ENCODE peak calls at places on chromosomes 3 and 15, in nine cellular contexts. One of them, this sample, is unnamed.

GRCh38 chr3:56975562-56975961 is 84.9 kb upstream of the SPATA12 start:
- DNase-seq in body of pancreas: no peak
- DNase-seq in right lobe of liver: no peak
- DNase-seq in brain microvascular endothelial cell: no peak
- DNase-seq in H1: no peak
- DNase-seq in ascending aorta: peak; percentile 18
- DNase-seq in sigmoid colon: no peak
- DNase-seq in CD4-positive, CD25-positive, alpha-beta regulatory T cell: no peak
- DNase-seq in Peyer's patch: no peak
- DNase-seq in this sample: no peak

GRCh38 chr3:16318216-16318615 is 53.2 kb downstream of the OXNAD1 start:
- DNase-seq in body of pancreas: no peak
- DNase-seq in right lobe of liver: no peak
- DNase-seq in brain microvascular endothelial cell: no peak
- DNase-seq in H1: no peak
- DNase-seq in ascending aorta: no peak
- DNase-seq in sigmoid colon: no peak
- DNase-seq in CD4-positive, CD25-positive, alpha-beta regulatory T cell: no peak
- DNase-seq in Peyer's patch: no peak
- DNase-seq in this sample: no peak

GRCh38 chr3:71581981-71582611 is 1.4 kb downstream of the FOXP1 start:
- DNase-seq in body of pancreas: peak; percentile 70
- DNase-seq in right lobe of liver: peak; percentile 71
- DNase-seq in brain microvascular endothelial cell: no peak
- DNase-seq in H1: no peak
- DNase-seq in ascending aorta: peak; percentile 85
- DNase-seq in sigmoid colon: peak; percentile 76
- DNase-seq in CD4-positive, CD25-positive, alpha-beta regulatory T cell: peak; percentile 14
- DNase-seq in Peyer's patch: peak; percentile 68
- DNase-seq in this sample: peak; percentile 68

GRCh38 chr3:144488927-144489326 is 517.3 kb downstream of the DIPK2A start:
- DNase-seq in body of pancreas: no peak
- DNase-seq in right lobe of liver: no peak
- DNase-seq in brain microvascular endothelial cell: no peak
- DNase-seq in H1: no peak
- DNase-seq in ascending aorta: no peak
- DNase-seq in sigmoid colon: no peak
- DNase-seq in CD4-positive, CD25-positive, alpha-beta regulatory T cell: no peak
- DNase-seq in Peyer's patch: no peak
- DNase-seq in this sample: no peak

GRCh38 chr3:108008931-108009635 is 81.7 kb downstream of the CD47 start:
- DNase-seq in body of pancreas: no peak
- DNase-seq in right lobe of liver: no peak
- DNase-seq in brain microvascular endothelial cell: peak; percentile 81
- DNase-seq in H1: no peak
- DNase-seq in ascending aorta: no peak
- DNase-seq in sigmoid colon: no peak
- DNase-seq in CD4-positive, CD25-positive, alpha-beta regulatory T cell: no peak
- DNase-seq in Peyer's patch: no peak
- DNase-seq in this sample: no peak

GRCh38 chr15:58876306-58876705 is 57.2 kb downstream of the SLTM start:
- DNase-seq in body of pancreas: no peak
- DNase-seq in right lobe of liver: no peak
- DNase-seq in brain microvascular endothelial cell: no peak
- DNase-seq in H1: no peak
- DNase-seq in ascending aorta: no peak
- DNase-seq in sigmoid colon: no peak
- DNase-seq in CD4-positive, CD25-positive, alpha-beta regulatory T cell: no peak
- DNase-seq in Peyer's patch: no peak
- DNase-seq in this sample: no peak

GRCh38 chr15:33844597-33844996 is 123.7 kb upstream of the CHRM5 start:
- DNase-seq in body of pancreas: no peak
- DNase-seq in right lobe of liver: no peak
- DNase-seq in brain microvascular endothelial cell: no peak
- DNase-seq in H1: no peak
- DNase-seq in ascending aorta: no peak
- DNase-seq in sigmoid colon: no peak
- DNase-seq in CD4-positive, CD25-positive, alpha-beta regulatory T cell: no peak
- DNase-seq in Peyer's patch: no peak
- DNase-seq in this sample: no peak

GRCh38 chr3:114454592-114455251 is 160.9 kb downstream of the TIGIT start:
- DNase-seq in body of pancreas: no peak
- DNase-seq in right lobe of liver: no peak
- DNase-seq in brain microvascular endothelial cell: no peak
- DNase-seq in H1: no peak
- DNase-seq in ascending aorta: no peak
- DNase-seq in sigmoid colon: no peak
- DNase-seq in CD4-positive, CD25-positive, alpha-beta regulatory T cell: no peak
- DNase-seq in Peyer's patch: no peak
- DNase-seq in this sample: peak; percentile 44

GRCh38 chr3:48408823-48409281 is 21.0 kb downstream of the PLXNB1 start:
- DNase-seq in body of pancreas: no peak
- DNase-seq in right lobe of liver: peak; percentile 7
- DNase-seq in brain microvascular endothelial cell: no peak
- DNase-seq in H1: no peak
- DNase-seq in ascending aorta: peak; percentile 57
- DNase-seq in sigmoid colon: peak; percentile 53
- DNase-seq in CD4-positive, CD25-positive, alpha-beta regulatory T cell: no peak
- DNase-seq in Peyer's patch: peak; percentile 40
- DNase-seq in this sample: peak; percentile 13

GRCh38 chr3:134650431-134651346 is at the start of gene KY:
- DNase-seq in body of pancreas: peak; percentile 38
- DNase-seq in right lobe of liver: peak; percentile 33
- DNase-seq in brain microvascular endothelial cell: no peak
- DNase-seq in H1: peak; percentile 33
- DNase-seq in ascending aorta: peak; percentile 73
- DNase-seq in sigmoid colon: no peak
- DNase-seq in CD4-positive, CD25-positive, alpha-beta regulatory T cell: no peak
- DNase-seq in Peyer's patch: no peak
- DNase-seq in this sample: peak; percentile 67

GRCh38 chr15:91555307-91555706 is 298.2 kb upstream of the SLCO3A1 start:
- DNase-seq in body of pancreas: no peak
- DNase-seq in right lobe of liver: no peak
- DNase-seq in brain microvascular endothelial cell: peak; percentile 1
- DNase-seq in H1: peak; percentile 9
- DNase-seq in ascending aorta: no peak
- DNase-seq in sigmoid colon: no peak
- DNase-seq in CD4-positive, CD25-positive, alpha-beta regulatory T cell: no peak
- DNase-seq in Peyer's patch: no peak
- DNase-seq in this sample: no peak

GRCh38 chr3:17047162-17047561 is 162.4 kb downstream of the PLCL2 start:
- DNase-seq in body of pancreas: no peak
- DNase-seq in right lobe of liver: no peak
- DNase-seq in brain microvascular endothelial cell: no peak
- DNase-seq in H1: no peak
- DNase-seq in ascending aorta: no peak
- DNase-seq in sigmoid colon: no peak
- DNase-seq in CD4-positive, CD25-positive, alpha-beta regulatory T cell: no peak
- DNase-seq in Peyer's patch: no peak
- DNase-seq in this sample: no peak

GRCh38 chr3:42778644-42779043 is 5.6 kb upstream of the CCDC13 start:
- DNase-seq in body of pancreas: peak; percentile 20
- DNase-seq in right lobe of liver: no peak
- DNase-seq in brain microvascular endothelial cell: no peak
- DNase-seq in H1: no peak
- DNase-seq in ascending aorta: no peak
- DNase-seq in sigmoid colon: no peak
- DNase-seq in CD4-positive, CD25-positive, alpha-beta regulatory T cell: no peak
- DNase-seq in Peyer's patch: no peak
- DNase-seq in this sample: no peak

GRCh38 chr3:51860703-51861665 is at the start of gene IQCF2:
- DNase-seq in body of pancreas: no peak
- DNase-seq in right lobe of liver: no peak
- DNase-seq in brain microvascular endothelial cell: no peak
- DNase-seq in H1: no peak
- DNase-seq in ascending aorta: no peak
- DNase-seq in sigmoid colon: no peak
- DNase-seq in CD4-positive, CD25-positive, alpha-beta regulatory T cell: no peak
- DNase-seq in Peyer's patch: no peak
- DNase-seq in this sample: no peak

GRCh38 chr3:194133661-194134230 is 2.2 kb upstream of the HES1 start:
- DNase-seq in body of pancreas: peak; percentile 66
- DNase-seq in right lobe of liver: peak; percentile 73
- DNase-seq in brain microvascular endothelial cell: peak; percentile 71
- DNase-seq in H1: no peak
- DNase-seq in ascending aorta: peak; percentile 80
- DNase-seq in sigmoid colon: peak; percentile 83
- DNase-seq in CD4-positive, CD25-positive, alpha-beta regulatory T cell: no peak
- DNase-seq in Peyer's patch: peak; percentile 57
- DNase-seq in this sample: peak; percentile 74

GRCh38 chr3:190265795-190266194 is 56.5 kb downstream of the CLDN1 start:
- DNase-seq in body of pancreas: peak; percentile 48
- DNase-seq in right lobe of liver: no peak
- DNase-seq in brain microvascular endothelial cell: peak; percentile 48
- DNase-seq in H1: no peak
- DNase-seq in ascending aorta: no peak
- DNase-seq in sigmoid colon: no peak
- DNase-seq in CD4-positive, CD25-positive, alpha-beta regulatory T cell: no peak
- DNase-seq in Peyer's patch: peak; percentile 50
- DNase-seq in this sample: no peak

GRCh38 chr3:165254812-165255211 is 58.6 kb upstream of the SLITRK3 start:
- DNase-seq in body of pancreas: peak; percentile 38
- DNase-seq in right lobe of liver: no peak
- DNase-seq in brain microvascular endothelial cell: peak; percentile 29
- DNase-seq in H1: no peak
- DNase-seq in ascending aorta: no peak
- DNase-seq in sigmoid colon: no peak
- DNase-seq in CD4-positive, CD25-positive, alpha-beta regulatory T cell: no peak
- DNase-seq in Peyer's patch: no peak
- DNase-seq in this sample: no peak

GRCh38 chr3:46900007-46900292 is 22.4 kb downstream of the PTH1R start:
- DNase-seq in body of pancreas: no peak
- DNase-seq in right lobe of liver: no peak
- DNase-seq in brain microvascular endothelial cell: no peak
- DNase-seq in H1: no peak
- DNase-seq in ascending aorta: no peak
- DNase-seq in sigmoid colon: no peak
- DNase-seq in CD4-positive, CD25-positive, alpha-beta regulatory T cell: no peak
- DNase-seq in Peyer's patch: no peak
- DNase-seq in this sample: no peak

GRCh38 chr3:195794708-195795107 is 17.0 kb downstream of the MUC4 start:
- DNase-seq in body of pancreas: no peak
- DNase-seq in right lobe of liver: no peak
- DNase-seq in brain microvascular endothelial cell: no peak
- DNase-seq in H1: no peak
- DNase-seq in ascending aorta: no peak
- DNase-seq in sigmoid colon: peak; percentile 19
- DNase-seq in CD4-positive, CD25-positive, alpha-beta regulatory T cell: no peak
- DNase-seq in Peyer's patch: no peak
- DNase-seq in this sample: no peak

GRCh38 chr3:174253221-174253620 is 605.9 kb upstream of the NAALADL2 start:
- DNase-seq in body of pancreas: no peak
- DNase-seq in right lobe of liver: no peak
- DNase-seq in brain microvascular endothelial cell: no peak
- DNase-seq in H1: no peak
- DNase-seq in ascending aorta: no peak
- DNase-seq in sigmoid colon: no peak
- DNase-seq in CD4-positive, CD25-positive, alpha-beta regulatory T cell: no peak
- DNase-seq in Peyer's patch: no peak
- DNase-seq in this sample: no peak

GRCh38 chr3:165713479-165713878 is 123.7 kb downstream of the BCHE start:
- DNase-seq in body of pancreas: no peak
- DNase-seq in right lobe of liver: no peak
- DNase-seq in brain microvascular endothelial cell: no peak
- DNase-seq in H1: no peak
- DNase-seq in ascending aorta: no peak
- DNase-seq in sigmoid colon: no peak
- DNase-seq in CD4-positive, CD25-positive, alpha-beta regulatory T cell: no peak
- DNase-seq in Peyer's patch: no peak
- DNase-seq in this sample: no peak

GRCh38 chr3:147939425-147940196 is 530.4 kb downstream of the ZIC1 start:
- DNase-seq in body of pancreas: no peak
- DNase-seq in right lobe of liver: no peak
- DNase-seq in brain microvascular endothelial cell: no peak
- DNase-seq in H1: no peak
- DNase-seq in ascending aorta: no peak
- DNase-seq in sigmoid colon: no peak
- DNase-seq in CD4-positive, CD25-positive, alpha-beta regulatory T cell: no peak
- DNase-seq in Peyer's patch: no peak
- DNase-seq in this sample: no peak

DNA sequence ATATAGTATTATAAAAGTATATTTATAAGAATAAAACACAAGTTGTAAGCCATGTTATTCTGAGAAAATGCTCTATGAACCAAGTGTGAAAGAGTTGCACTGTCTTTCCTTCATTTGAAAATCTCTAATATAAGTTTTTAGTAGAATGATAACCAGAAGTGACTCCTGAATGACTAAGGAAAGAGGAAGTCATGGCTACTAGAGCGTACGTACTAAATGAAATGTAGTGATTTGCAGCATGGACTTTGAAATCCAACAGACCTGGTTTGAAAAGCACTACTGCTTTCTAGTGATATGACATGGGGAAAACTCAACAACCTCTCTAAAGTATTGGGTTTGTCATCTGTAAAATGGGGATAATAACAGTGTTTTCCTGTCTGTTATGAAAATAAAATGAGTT is 10.3 kb upstream of the DNAJC13 start:
- DNase-seq in body of pancreas: no peak
- DNase-seq in right lobe of liver: no peak
- DNase-seq in brain microvascular endothelial cell: no peak
- DNase-seq in H1: no peak
- DNase-seq in ascending aorta: no peak
- DNase-seq in sigmoid colon: no peak
- DNase-seq in CD4-positive, CD25-positive, alpha-beta regulatory T cell: no peak
- DNase-seq in Peyer's patch: no peak
- DNase-seq in this sample: no peak
- H3K36me3 ChIP-seq in body of pancreas: no peaks in the 10 kb centered on the region
- H3K36me3 ChIP-seq in right lobe of liver: no peaks in the 10 kb centered on the region
- H3K36me3 ChIP-seq in brain microvascular endothelial cell: no peaks in the 10 kb centered on the region
- H3K36me3 ChIP-seq in H1: no peaks in the 10 kb centered on the region
- H3K36me3 ChIP-seq in ascending aorta: no peaks in the 10 kb centered on the region
- H3K36me3 ChIP-seq in sigmoid colon: no peaks in the 10 kb centered on the region
- H3K36me3 ChIP-seq in CD4-positive, CD25-positive, alpha-beta regulatory T cell: no peaks in the 10 kb centered on the region
- H3K36me3 ChIP-seq in Peyer's patch: no peaks in the 10 kb centered on the region
- H3K36me3 ChIP-seq in this sample: no peaks in the 10 kb centered on the region

GRCh38 chr3:127316685-127317084 is 28.8 kb upstream of the PRR20G start:
- DNase-seq in body of pancreas: no peak
- DNase-seq in right lobe of liver: no peak
- DNase-seq in brain microvascular endothelial cell: no peak
- DNase-seq in H1: no peak
- DNase-seq in ascending aorta: no peak
- DNase-seq in sigmoid colon: no peak
- DNase-seq in CD4-positive, CD25-positive, alpha-beta regulatory T cell: no peak
- DNase-seq in Peyer's patch: no peak
- DNase-seq in this sample: no peak
- H3K27me3 ChIP-seq in body of pancreas: no peaks in the 10 kb centered on the region
- H3K27me3 ChIP-seq in right lobe of liver: no peaks in the 10 kb centered on the region
- H3K27me3 ChIP-seq in brain microvascular endothelial cell: no peaks in the 10 kb centered on the region
- H3K27me3 ChIP-seq in H1: no peaks in the 10 kb centered on the region
- H3K27me3 ChIP-seq in ascending aorta: no peaks in the 10 kb centered on the region
- H3K27me3 ChIP-seq in sigmoid colon: peaks cover 4% of the 10 kb centered on the region
- H3K27me3 ChIP-seq in CD4-positive, CD25-positive, alpha-beta regulatory T cell: no peaks in the 10 kb centered on the region
- H3K27me3 ChIP-seq in Peyer's patch: no peaks in the 10 kb centered on the region
- H3K27me3 ChIP-seq in this sample: no peaks in the 10 kb centered on the region

GRCh38 chr15:88627463-88627862 is 6.3 kb downstream of the AEN start:
- DNase-seq in body of pancreas: no peak
- DNase-seq in right lobe of liver: no peak
- DNase-seq in brain microvascular endothelial cell: no peak
- DNase-seq in H1: no peak
- DNase-seq in ascending aorta: no peak
- DNase-seq in sigmoid colon: peak; percentile 9
- DNase-seq in CD4-positive, CD25-positive, alpha-beta regulatory T cell: peak; percentile 72
- DNase-seq in Peyer's patch: peak; percentile 93
- DNase-seq in this sample: no peak
- H3K36me3 ChIP-seq in body of pancreas: no peaks in the 10 kb centered on the region
- H3K36me3 ChIP-seq in right lobe of liver: peaks cover 5% of the 10 kb centered on the region
- H3K36me3 ChIP-seq in brain microvascular endothelial cell: peaks cover 64% of the 10 kb centered on the region
- H3K36me3 ChIP-seq in H1: peaks cover 71% of the 10 kb centered on the region
- H3K36me3 ChIP-seq in ascending aorta: peaks cover 65% of the 10 kb centered on the region
- H3K36me3 ChIP-seq in sigmoid colon: peaks cover 16% of the 10 kb centered on the region
- H3K36me3 ChIP-seq in CD4-positive, CD25-positive, alpha-beta regulatory T cell: peaks cover 32% of the 10 kb centered on the region
- H3K36me3 ChIP-seq in Peyer's patch: peaks cover 11% of the 10 kb centered on the region
- H3K36me3 ChIP-seq in this sample: no peaks in the 10 kb centered on the region

GRCh38 chr3:27729748-27730611 is 7.9 kb upstream of the EOMES start:
- DNase-seq in body of pancreas: no peak
- DNase-seq in right lobe of liver: no peak
- DNase-seq in brain microvascular endothelial cell: no peak
- DNase-seq in H1: no peak
- DNase-seq in ascending aorta: no peak
- DNase-seq in sigmoid colon: peak; percentile 63
- DNase-seq in CD4-positive, CD25-positive, alpha-beta regulatory T cell: no peak
- DNase-seq in Peyer's patch: no peak
- DNase-seq in this sample: no peak
- H3K27me3 ChIP-seq in body of pancreas: peaks cover 38% of the 10 kb centered on the region
- H3K27me3 ChIP-seq in right lobe of liver: peaks cover 26% of the 10 kb centered on the region
- H3K27me3 ChIP-seq in brain microvascular endothelial cell: peaks cover 77% of the 10 kb centered on the region
- H3K27me3 ChIP-seq in H1: peaks cover 85% of the 10 kb centered on the region
- H3K27me3 ChIP-seq in ascending aorta: peaks cover 36% of the 10 kb centered on the region
- H3K27me3 ChIP-seq in sigmoid colon: peaks cover 71% of the 10 kb centered on the region
- H3K27me3 ChIP-seq in CD4-positive, CD25-positive, alpha-beta regulatory T cell: peaks cover 59% of the 10 kb centered on the region
- H3K27me3 ChIP-seq in Peyer's patch: peaks cover 22% of the 10 kb centered on the region
- H3K27me3 ChIP-seq in this sample: peaks cover 4% of the 10 kb centered on the region

This sample was measured in ovary.